ENCODE peak calls at places on chromosome 9, in nine cellular contexts. S, D, G, M, F, X, C, J and H are unnamed samples.

GRCh38 chr9:121372239-121372562 is 2.2 kb upstream of the STOM start:
- DNase-seq in M (no peak), C (no peak), J (no peak), S (no peak), X (no peak), D (no peak), G (no peak), F (no peak), H (no peak)

GRCh38 chr9:89874351-89875321 is 269.8 kb downstream of the GADD45G start:
- DNase-seq in M (no peak), J (peak), X (no peak), G (no peak), C (no peak), F (no peak), S (peak), D (no peak), H (peak)

GRCh38 chr9:126367139-126367538 is 40.5 kb downstream of the MVB12B start:
- DNase-seq in F (no peak), S (no peak), G (no peak), J (no peak), C (no peak), D (no peak), M (no peak), X (no peak), H (no peak)

GRCh38 chr9:28365736-28366135 is 792.5 kb upstream of the C9orf72 start:
- DNase-seq in J (no peak), X (no peak), M (no peak), D (no peak), F (no peak), G (no peak), S (no peak), C (no peak), H (no peak)

GRCh38 chr9:86722706-86723075 is 224.6 kb downstream of the GAS1 start:
- DNase-seq in S (no peak), M (no peak), F (no peak), D (no peak), X (no peak), J (no peak), G (no peak), C (no peak), H (no peak)

GRCh38 chr9:137314561-137315560 is 12.8 kb upstream of the NRARP start:
- DNase-seq in F (no peak), M (no peak), C (no peak), D (no peak), X (no peak), G (no peak), S (no peak), J (peak), H (no peak)

GRCh38 chr9:137435980-137436760 is 5.0 kb downstream of the ENTPD8 start:
- DNase-seq in X (no peak), J (no peak), S (peak), C (peak), M (peak), G (peak), F (no peak), D (peak), H (peak)

GRCh38 chr9:118336952-118337349 is 632.7 kb downstream of the TLR4 start:
- DNase-seq in D (no peak), C (peak), G (no peak), J (no peak), S (no peak), F (no peak), X (no peak), M (no peak), H (no peak)

GRCh38 chr9:120890415-120891254 is 13.6 kb upstream of the PHF19 start:
- DNase-seq in F (no peak), G (no peak), X (no peak), C (no peak), D (no peak), S (no peak), J (no peak), M (peak), H (no peak)

GRCh38 chr9:101028346-101029299 is at the start of gene PLPPR1:
- DNase-seq in F (no peak), D (peak), C (peak), S (peak), G (peak), M (no peak), X (no peak), J (peak), H (peak)

GRCh38 chr9:111661150-111661801 is at the start of gene GNG10:
- DNase-seq in X (no peak), J (peak), C (peak), F (no peak), M (peak), S (peak), D (peak), G (peak), H (peak)

GRCh38 chr9:136821333-136822031 is 13.7 kb downstream of the RABL6 start:
- DNase-seq in X (no peak), G (no peak), M (no peak), J (no peak), D (no peak), C (no peak), F (no peak), S (no peak), H (no peak)

GRCh38 chr9:72873456-72873855 is 79.4 kb downstream of the ALDH1A1 start:
- DNase-seq in F (no peak), J (no peak), M (no peak), C (no peak), X (no peak), D (no peak), S (no peak), G (no peak), H (no peak)

GRCh38 chr9:82993856-82994605 is 68.9 kb downstream of the RASEF start:
- DNase-seq in M (no peak), D (no peak), F (no peak), C (no peak), G (no peak), J (no peak), S (no peak), X (no peak), H (no peak)

GRCh38 chr9:20022410-20022809 is 233.6 kb upstream of the SLC24A2 start:
- DNase-seq in M (no peak), D (peak), C (no peak), G (no peak), F (no peak), J (no peak), S (no peak), X (no peak), H (no peak)

GRCh38 chr9:135164036-135164435 is 76.6 kb downstream of the OLFM1 start:
- DNase-seq in D (no peak), C (no peak), F (no peak), G (no peak), S (no peak), M (no peak), X (no peak), J (no peak), H (no peak)

GRCh38 chr9:7234144-7234543 is 476.4 kb downstream of the KDM4C start:
- DNase-seq in X (no peak), S (no peak), J (no peak), G (no peak), F (no peak), C (peak), M (peak), D (peak), H (peak)

GRCh38 chr9:89021154-89021803 is 30.0 kb downstream of the S1PR3 start:
- DNase-seq in C (peak), J (no peak), S (no peak), X (no peak), D (peak), G (no peak), F (peak), M (peak), H (peak)

GRCh38 chr9:99357575-99357974 is 135.5 kb downstream of the SEC61B start:
- DNase-seq in X (no peak), G (no peak), J (peak), C (no peak), F (no peak), D (no peak), M (no peak), S (no peak), H (peak)

GRCh38 chr9:26812217-26812616 is 80.4 kb downstream of the CAAP1 start:
- DNase-seq in X (no peak), D (no peak), G (no peak), J (no peak), S (no peak), F (no peak), M (no peak), C (no peak), H (no peak)

GRCh38 chr9:135524130-135524861 is 3.1 kb downstream of the LCN1 start:
- DNase-seq in G (no peak), J (no peak), F (no peak), M (no peak), D (no peak), X (no peak), S (no peak), C (no peak), H (no peak)

GRCh38 chr9:27888661-27889295 is 315.5 kb upstream of the C9orf72 start:
- DNase-seq in G (peak), F (no peak), C (peak), J (no peak), X (no peak), D (no peak), S (peak), M (peak), H (peak)

GRCh38 chr9:138062196-138062595 is 184.6 kb downstream of the CACNA1B start:
- DNase-seq in X (no peak), D (no peak), F (no peak), J (no peak), G (no peak), S (peak), M (no peak), C (no peak), H (no peak)

GRCh38 chr9:22170990-22171663 is 162.0 kb upstream of the CDKN2B start:
- DNase-seq in X (no peak), S (no peak), G (no peak), J (no peak), M (no peak), F (no peak), C (no peak), D (no peak), H (no peak)

GRCh38 chr9:14671327-14671840 is 21.8 kb downstream of the ZDHHC21 start:
- DNase-seq in M (no peak), F (no peak), C (no peak), X (no peak), G (no peak), J (no peak), D (no peak), S (no peak), H (no peak)

GRCh38 chr9:131589993-131590392 is 44.7 kb downstream of the PRRT1B start:
- DNase-seq in J (no peak), X (no peak), F (no peak), M (no peak), G (no peak), C (no peak), S (peak), D (no peak), H (no peak)

GRCh38 chr9:131590449-131590848 is 45.1 kb downstream of the PRRT1B start:
- DNase-seq in C (no peak), F (no peak), S (peak), X (no peak), M (no peak), G (no peak), D (no peak), J (no peak), H (no peak)

GRCh38 chr9:131589124-131589711 is 43.9 kb downstream of the PRRT1B start:
- DNase-seq in M (no peak), D (no peak), S (no peak), C (no peak), X (no peak), G (no peak), F (no peak), J (no peak), H (no peak)

GRCh38 chr9:131591845-131592208 is 46.5 kb downstream of the PRRT1B start:
- DNase-seq in C (no peak), G (no peak), D (no peak), X (no peak), S (no peak), J (no peak), M (no peak), F (no peak), H (no peak)

GRCh38 chr9:131590907-131591844 is 45.9 kb downstream of the PRRT1B start:
- DNase-seq in S (peak), M (peak), F (peak), C (peak), J (peak), G (peak), X (peak), D (peak), H (peak)
- H3K27ac ChIP-seq in S (no peak), M (no peak), F (no peak), C (no peak), J (no peak), G (no peak), X (no peak), D (no peak), H (no peak)

GRCh38 chr9:109143881-109144562 is 23.0 kb downstream of the FRRS1L start:
- DNase-seq in D (peak), S (no peak), J (no peak), X (no peak), F (no peak), G (no peak), C (peak), M (peak), H (no peak)
- TF ChIP-seq CTCF in D (peak), S (peak), J (no peak), X (peak), F (no peak), G (peak), C (no peak), M (peak), H (no peak)

DNA sequence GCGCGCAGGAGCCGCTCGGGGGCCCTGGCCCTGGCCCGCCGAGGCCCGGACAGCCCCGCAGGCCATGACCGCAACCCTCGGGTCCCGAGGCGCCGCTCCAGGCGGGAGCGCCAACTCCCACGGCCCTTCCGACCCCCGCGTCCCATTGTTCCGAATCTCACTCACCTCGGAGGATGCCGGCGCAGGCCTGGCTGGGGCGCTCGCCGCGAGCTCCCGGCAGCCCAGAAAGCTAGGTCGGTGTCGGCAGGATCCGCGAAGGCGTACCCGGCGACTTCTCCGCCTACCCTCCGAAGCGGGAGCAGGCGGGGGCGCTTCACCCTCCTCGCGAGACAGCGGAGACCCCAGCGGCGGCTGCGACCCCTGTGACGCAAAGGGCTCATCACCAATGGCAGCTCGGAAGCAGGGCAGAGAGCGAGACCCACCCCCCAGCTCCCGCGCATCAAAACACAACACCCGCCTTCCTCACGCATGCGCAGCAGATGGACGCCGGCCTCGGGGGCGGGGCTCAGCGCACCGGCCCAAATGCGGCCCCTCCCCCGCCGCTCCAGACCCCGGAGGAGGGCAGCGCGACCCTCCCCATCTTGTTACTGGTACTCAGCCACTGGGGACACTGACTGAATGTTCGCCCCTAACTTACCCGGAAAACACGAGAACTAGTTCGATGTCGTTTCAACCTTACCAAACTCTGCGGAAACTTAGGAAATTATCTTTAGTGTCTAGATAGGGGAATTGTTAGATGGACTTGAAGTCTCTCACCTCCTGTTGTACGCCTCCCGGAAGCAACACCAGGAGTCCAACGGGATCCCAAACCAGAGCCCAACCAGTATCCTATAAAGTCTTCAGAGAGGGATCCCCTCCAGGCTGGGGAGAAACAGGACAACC is 1.3 kb upstream of the SMIM27 start:
- DNase-seq in G (peak), D (peak), S (peak), X (peak), F (peak), M (peak), J (peak), C (peak), H (peak)
- TF ChIP-seq POLR2A in G (peak), D (peak), S (no peak), X (peak), F (peak), M (peak), J (no peak), C (no peak), H (no peak)

DNA sequence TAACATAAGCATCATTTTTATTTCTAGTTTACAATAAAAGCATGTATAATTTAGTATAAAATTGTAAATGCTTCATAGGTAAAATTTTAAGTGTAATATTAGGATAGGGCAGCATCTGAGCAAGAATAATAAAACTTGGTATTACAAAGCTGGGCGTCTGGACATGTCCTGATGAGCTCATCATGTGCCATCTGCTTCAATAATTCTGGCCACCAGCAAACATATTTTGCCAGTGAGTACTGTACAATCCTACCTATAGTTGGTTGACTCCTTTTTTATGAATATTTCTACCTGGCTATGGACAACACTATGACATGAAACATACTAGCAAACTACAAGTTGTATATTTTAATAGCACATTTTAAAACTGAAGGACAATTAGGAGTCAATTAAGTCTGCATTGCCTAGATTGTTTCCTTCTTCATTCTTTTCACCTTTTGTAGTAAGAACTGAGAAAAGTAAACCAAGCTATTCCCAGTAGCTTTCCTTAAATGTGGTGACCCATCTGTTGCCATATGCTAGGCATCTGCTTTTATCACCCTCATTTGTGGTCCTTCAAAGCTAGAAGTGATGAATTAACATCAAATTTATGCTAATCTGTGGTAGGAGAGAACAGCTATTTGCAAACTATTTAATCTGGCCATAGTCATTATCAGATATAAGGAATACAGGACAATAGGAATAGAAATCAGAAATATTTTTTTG is 23.4 kb downstream of the LURAP1L start:
- DNase-seq in F (no peak), X (no peak), M (no peak), J (no peak), C (no peak), G (no peak), D (no peak), S (no peak), H (no peak)
- H3K27ac ChIP-seq in F (no peak), X (no peak), M (no peak), J (no peak), C (peak), G (no peak), D (no peak), S (no peak), H (no peak)

DNA sequence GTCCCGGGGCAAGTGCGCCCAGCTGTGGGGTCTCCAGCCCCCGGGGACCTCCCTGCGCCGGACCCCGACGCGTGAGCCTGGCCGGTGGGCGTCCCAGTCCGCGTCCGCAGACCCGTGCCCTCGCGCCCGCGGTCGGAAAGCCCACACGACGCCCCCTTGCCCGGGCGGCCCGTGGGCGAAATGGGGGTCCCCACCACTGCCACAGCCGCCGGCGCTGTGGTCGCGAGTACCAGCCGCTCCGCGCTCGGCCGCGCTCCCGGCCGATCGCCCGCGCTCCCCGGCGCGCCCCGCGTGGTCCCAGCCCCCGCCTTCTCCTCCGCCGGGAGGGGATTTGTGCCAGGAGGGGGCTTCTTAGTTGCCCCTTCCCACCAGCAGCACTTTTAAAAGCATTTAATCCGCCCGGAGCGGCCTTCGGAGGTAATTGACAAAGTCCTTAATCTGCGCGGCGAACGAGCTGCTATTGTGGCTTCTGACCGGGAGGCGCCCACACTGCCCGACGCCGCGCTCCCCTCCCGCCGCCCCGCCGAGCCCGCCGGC is 426 bp upstream of the FIBCD1 start:
- DNase-seq in F (no peak), M (peak), J (no peak), X (no peak), G (no peak), D (peak), C (no peak), S (no peak), H (no peak)
- TF ChIP-seq CTCF in F (no peak), M (no peak), J (no peak), X (no peak), G (no peak), D (no peak), C (no peak), S (no peak), H (no peak)

DNA sequence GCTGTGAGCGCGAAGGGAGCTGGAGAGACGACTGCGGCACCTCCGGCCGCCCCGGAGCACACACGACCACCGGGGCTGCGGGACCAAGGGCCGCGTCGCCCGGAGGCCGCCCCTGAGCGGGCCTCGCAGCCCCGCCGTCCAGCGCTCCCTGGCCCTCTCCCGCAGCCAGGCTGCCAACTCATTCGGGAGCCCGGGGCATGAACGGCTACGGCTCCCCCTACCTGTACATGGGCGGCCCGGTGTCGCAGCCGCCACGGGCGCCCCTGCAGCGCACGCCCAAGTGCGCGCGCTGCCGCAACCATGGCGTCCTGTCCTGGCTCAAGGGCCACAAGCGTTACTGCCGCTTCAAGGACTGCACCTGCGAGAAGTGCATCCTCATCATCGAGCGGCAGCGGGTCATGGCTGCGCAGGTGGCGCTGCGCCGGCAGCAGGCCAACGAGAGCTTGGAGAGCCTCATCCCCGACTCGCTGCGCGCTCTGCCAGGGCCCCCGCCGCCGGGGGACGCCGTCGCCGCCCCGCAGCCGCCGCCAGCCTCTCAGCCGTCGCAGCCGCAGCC is 428 bp downstream of the DMRT3 start:
- DNase-seq in F (no peak), C (peak), G (no peak), D (no peak), J (no peak), S (no peak), M (no peak), X (no peak), H (no peak)
- TF ChIP-seq POLR2A in F (no peak), C (no peak), G (no peak), D (no peak), J (no peak), S (no peak), M (no peak), X (no peak), H (no peak)

GRCh38 chr9:114503522-114504340 is 1.5 kb downstream of the WHRN start:
- DNase-seq in S (no peak), D (no peak), X (no peak), G (no peak), M (no peak), F (no peak), J (no peak), C (no peak), H (peak)
- H3K27ac ChIP-seq in S (peak), D (no peak), X (peak), G (peak), M (peak), F (no peak), J (no peak), C (no peak), H (peak)